ENCODE peak calls at places on chromosomes 3 and 15, in seven cellular contexts. One of them, this sample, is unnamed.

GRCh38 chr3:183122257-183122932 is 23.1 kb upstream of the MCCC1 start:
- DNase-seq in COR-L47: peak
- DNase-seq in activated T-cell treated with anti-CD3 and anti-CD28 coated beads for 1 hour: no peak
- DNase-seq in cardiac fibroblast: peak
- DNase-seq in DMS79: peak
- DNase-seq in activated gamma-delta T cell treated with Interleukin-2 at 50 U/mL for 16 hours: no peak
- DNase-seq in Caki2: peak
- DNase-seq in this sample: no peak

GRCh38 chr3:135246027-135246426 is 451.0 kb downstream of the EPHB1 start:
- DNase-seq in COR-L47: no peak
- DNase-seq in activated T-cell treated with anti-CD3 and anti-CD28 coated beads for 1 hour: no peak
- DNase-seq in cardiac fibroblast: no peak
- DNase-seq in DMS79: no peak
- DNase-seq in activated gamma-delta T cell treated with Interleukin-2 at 50 U/mL for 16 hours: no peak
- DNase-seq in Caki2: no peak
- DNase-seq in this sample: no peak

GRCh38 chr3:194998948-194999347 is 272.0 kb downstream of the XXYLT1 start:
- DNase-seq in COR-L47: no peak
- DNase-seq in activated T-cell treated with anti-CD3 and anti-CD28 coated beads for 1 hour: no peak
- DNase-seq in cardiac fibroblast: no peak
- DNase-seq in DMS79: no peak
- DNase-seq in activated gamma-delta T cell treated with Interleukin-2 at 50 U/mL for 16 hours: no peak
- DNase-seq in Caki2: no peak
- DNase-seq in this sample: no peak

GRCh38 chr15:81311834-81312459 is 12.0 kb downstream of the STARD5 start:
- DNase-seq in COR-L47: no peak
- DNase-seq in activated T-cell treated with anti-CD3 and anti-CD28 coated beads for 1 hour: no peak
- DNase-seq in cardiac fibroblast: peak
- DNase-seq in DMS79: no peak
- DNase-seq in activated gamma-delta T cell treated with Interleukin-2 at 50 U/mL for 16 hours: no peak
- DNase-seq in Caki2: no peak
- DNase-seq in this sample: no peak

GRCh38 chr15:38354321-38354929 is 99.5 kb upstream of the FAM98B start:
- DNase-seq in COR-L47: peak
- DNase-seq in activated T-cell treated with anti-CD3 and anti-CD28 coated beads for 1 hour: peak
- DNase-seq in cardiac fibroblast: peak
- DNase-seq in DMS79: no peak
- DNase-seq in activated gamma-delta T cell treated with Interleukin-2 at 50 U/mL for 16 hours: peak
- DNase-seq in Caki2: peak
- DNase-seq in this sample: peak

GRCh38 chr3:178381555-178381954 is 154.7 kb upstream of the KCNMB2 start:
- DNase-seq in COR-L47: no peak
- DNase-seq in activated T-cell treated with anti-CD3 and anti-CD28 coated beads for 1 hour: no peak
- DNase-seq in cardiac fibroblast: peak
- DNase-seq in DMS79: no peak
- DNase-seq in activated gamma-delta T cell treated with Interleukin-2 at 50 U/mL for 16 hours: no peak
- DNase-seq in Caki2: no peak
- DNase-seq in this sample: no peak

GRCh38 chr3:54213910-54214309 is 91.6 kb downstream of the CACNA2D3 start:
- DNase-seq in COR-L47: no peak
- DNase-seq in activated T-cell treated with anti-CD3 and anti-CD28 coated beads for 1 hour: no peak
- DNase-seq in cardiac fibroblast: no peak
- DNase-seq in DMS79: no peak
- DNase-seq in activated gamma-delta T cell treated with Interleukin-2 at 50 U/mL for 16 hours: no peak
- DNase-seq in Caki2: peak
- DNase-seq in this sample: peak

GRCh38 chr3:114452176-114452744 is 158.4 kb downstream of the TIGIT start:
- DNase-seq in COR-L47: no peak
- DNase-seq in activated T-cell treated with anti-CD3 and anti-CD28 coated beads for 1 hour: no peak
- DNase-seq in cardiac fibroblast: no peak
- DNase-seq in DMS79: peak
- DNase-seq in activated gamma-delta T cell treated with Interleukin-2 at 50 U/mL for 16 hours: no peak
- DNase-seq in Caki2: no peak
- DNase-seq in this sample: no peak

GRCh38 chr15:40038267-40038653 is 721 bp downstream of the SRP14 start:
- DNase-seq in COR-L47: no peak
- DNase-seq in activated T-cell treated with anti-CD3 and anti-CD28 coated beads for 1 hour: no peak
- DNase-seq in cardiac fibroblast: peak
- DNase-seq in DMS79: no peak
- DNase-seq in activated gamma-delta T cell treated with Interleukin-2 at 50 U/mL for 16 hours: no peak
- DNase-seq in Caki2: no peak
- DNase-seq in this sample: no peak

GRCh38 chr3:55567615-55568014 is 80.5 kb upstream of the WNT5A start:
- DNase-seq in COR-L47: no peak
- DNase-seq in activated T-cell treated with anti-CD3 and anti-CD28 coated beads for 1 hour: no peak
- DNase-seq in cardiac fibroblast: no peak
- DNase-seq in DMS79: no peak
- DNase-seq in activated gamma-delta T cell treated with Interleukin-2 at 50 U/mL for 16 hours: no peak
- DNase-seq in Caki2: no peak
- DNase-seq in this sample: no peak

GRCh38 chr3:143597774-143598652 is 250.3 kb downstream of the SLC9A9 start:
- DNase-seq in COR-L47: peak
- DNase-seq in activated T-cell treated with anti-CD3 and anti-CD28 coated beads for 1 hour: no peak
- DNase-seq in cardiac fibroblast: no peak
- DNase-seq in DMS79: no peak
- DNase-seq in activated gamma-delta T cell treated with Interleukin-2 at 50 U/mL for 16 hours: no peak
- DNase-seq in Caki2: no peak
- DNase-seq in this sample: no peak

GRCh38 chr3:38311474-38311873 is 29.4 kb downstream of the SLC22A14 start:
- DNase-seq in COR-L47: no peak
- DNase-seq in activated T-cell treated with anti-CD3 and anti-CD28 coated beads for 1 hour: no peak
- DNase-seq in cardiac fibroblast: no peak
- DNase-seq in DMS79: no peak
- DNase-seq in activated gamma-delta T cell treated with Interleukin-2 at 50 U/mL for 16 hours: no peak
- DNase-seq in Caki2: no peak
- DNase-seq in this sample: no peak

GRCh38 chr3:85312326-85312725 is 353.5 kb downstream of the CADM2 start:
- DNase-seq in COR-L47: no peak
- DNase-seq in activated T-cell treated with anti-CD3 and anti-CD28 coated beads for 1 hour: no peak
- DNase-seq in cardiac fibroblast: peak
- DNase-seq in DMS79: no peak
- DNase-seq in activated gamma-delta T cell treated with Interleukin-2 at 50 U/mL for 16 hours: no peak
- DNase-seq in Caki2: no peak
- DNase-seq in this sample: no peak

GRCh38 chr3:103052236-103052830 is 617.5 kb downstream of the ZPLD1 start:
- DNase-seq in COR-L47: no peak
- DNase-seq in activated T-cell treated with anti-CD3 and anti-CD28 coated beads for 1 hour: no peak
- DNase-seq in cardiac fibroblast: no peak
- DNase-seq in DMS79: peak
- DNase-seq in activated gamma-delta T cell treated with Interleukin-2 at 50 U/mL for 16 hours: no peak
- DNase-seq in Caki2: peak
- DNase-seq in this sample: peak

This sample was measured in epithelial cell of proximal tubule.